ENCODE peak calls at places on chromosomes 12 and 14, in ten cellular contexts. K is H9, I is endothelial cell, Y is fibroblast of the aortic adventitia, V is gastrocnemius medialis, S is astrocyte of the spinal cord, P is AG09319, A is HepG2, E is retinal pigment epithelial cell, B is ovary. L is an unnamed sample.

GRCh38 chr14:77212933-77213656 is 31.5 kb downstream of the TMEM63C start:
- DNase-seq in V (no peak), E (peak; percentile 8), Y (peak; percentile 5), A (peak; percentile 13), I (peak; percentile 73), K (peak; percentile 86), P (no peak), B (no peak), S (peak; percentile 5), L (peak; percentile 37)

GRCh38 chr14:20435454-20436362 is at the start of gene KLHL33:
- DNase-seq in A (no peak), K (peak; percentile 38), B (no peak), I (no peak), S (no peak), V (peak; percentile 94), P (no peak), Y (no peak), E (no peak), L (peak; percentile 90)

GRCh38 chr12:91178139-91178561 is 4.5 kb downstream of the DCN start:
- DNase-seq in E (no peak), B (peak; percentile 50), V (no peak), S (peak; percentile 68), A (peak; percentile 6), P (peak; percentile 31), K (no peak), I (no peak), Y (peak; percentile 76), L (peak; percentile 13)

GRCh38 chr14:75980856-75981255 is 939 bp downstream of the TGFB3 start:
- DNase-seq in Y (peak; percentile 41), A (no peak), V (peak; percentile 47), P (no peak), E (no peak), K (no peak), S (no peak), B (peak; percentile 52), I (no peak), L (peak; percentile 44)

GRCh38 chr12:111597731-111598636 is 1.1 kb downstream of the ATXN2 start:
- DNase-seq in B (peak; percentile 75), A (no peak), Y (no peak), I (peak; percentile 66), V (peak; percentile 25), P (no peak), K (peak; percentile 55), E (no peak), S (peak; percentile 29), L (peak; percentile 69)

GRCh38 chr12:126663304-126664094 is 1598.3 kb downstream of the AACS start:
- DNase-seq in P (no peak), I (no peak), E (no peak), A (peak; percentile 1), V (no peak), K (peak; percentile 62), Y (peak; percentile 57), S (peak; percentile 43), B (no peak), L (no peak)

GRCh38 chr14:59507063-59507751 is 22.9 kb downstream of the JKAMP start:
- DNase-seq in Y (peak; percentile 49), I (peak; percentile 83), E (no peak), P (no peak), B (no peak), K (peak; percentile 88), S (peak; percentile 56), A (peak; percentile 62), V (peak; percentile 34), L (no peak)

GRCh38 chr12:103114296-103115055 is 157.0 kb downstream of the ASCL1 start:
- DNase-seq in E (no peak), B (no peak), V (no peak), P (no peak), A (no peak), I (no peak), K (no peak), Y (no peak), S (no peak), L (no peak)

GRCh38 chr12:48933664-48934311 is 8.5 kb upstream of the FKBP11 start:
- DNase-seq in K (no peak), A (no peak), V (no peak), Y (no peak), E (no peak), I (no peak), P (no peak), S (no peak), B (no peak), L (no peak)

GRCh38 chr12:48932878-48933277 is 7.6 kb upstream of the FKBP11 start:
- DNase-seq in P (no peak), I (no peak), Y (no peak), S (no peak), E (no peak), V (no peak), B (no peak), K (no peak), A (no peak), L (no peak)

GRCh38 chr12:48937170-48937569 is 11.9 kb upstream of the FKBP11 start:
- DNase-seq in K (peak; percentile 53), I (peak; percentile 12), E (no peak), A (no peak), B (no peak), Y (no peak), S (no peak), V (no peak), P (no peak), L (no peak)

GRCh38 chr12:48936379-48936979 is 11.2 kb upstream of the FKBP11 start:
- DNase-seq in S (peak; percentile 62), B (peak; percentile 82), Y (peak; percentile 82), K (peak; percentile 86), A (peak; percentile 43), E (no peak), I (peak; percentile 87), V (peak; percentile 48), P (no peak), L (peak; percentile 74)

GRCh38 chr12:48934312-48934706 is 9.0 kb upstream of the FKBP11 start:
- DNase-seq in Y (no peak), A (peak; percentile 23), S (no peak), P (no peak), V (no peak), E (no peak), I (no peak), B (no peak), K (no peak), L (no peak)
- TF ChIP-seq CTCF in Y (peak; percentile 29), A (peak; percentile 50), S (peak; percentile 44), P (peak; percentile 8), V (no peak), E (peak; percentile 43), I (no peak), B (no peak), K (peak; percentile 62), L (no peak)

GRCh38 chr12:132462778-132463177 is 27.2 kb upstream of the FBRSL1 start:
- DNase-seq in A (no peak), B (no peak), S (no peak), K (no peak), P (no peak), E (no peak), V (no peak), I (no peak), Y (no peak), L (no peak)

GRCh38 chr12:132459270-132459669 is 30.7 kb upstream of the FBRSL1 start:
- DNase-seq in I (no peak), A (no peak), V (no peak), S (no peak), K (no peak), Y (no peak), P (no peak), B (no peak), E (no peak), L (no peak)

GRCh38 chr12:132460571-132460970 is 29.4 kb upstream of the FBRSL1 start:
- DNase-seq in V (no peak), P (no peak), Y (no peak), S (no peak), B (no peak), A (peak; percentile 40), E (no peak), K (no peak), I (peak; percentile 43), L (no peak)

GRCh38 chr12:132458441-132459225 is 31.3 kb upstream of the FBRSL1 start:
- DNase-seq in S (no peak), Y (no peak), E (no peak), V (no peak), B (no peak), K (no peak), P (no peak), A (no peak), I (no peak), L (no peak)

GRCh38 chr12:132461526-132461925 is 28.4 kb upstream of the FBRSL1 start:
- DNase-seq in Y (no peak), P (no peak), V (no peak), S (no peak), E (no peak), I (no peak), B (no peak), K (no peak), A (no peak), L (no peak)
- TF ChIP-seq CTCF in Y (no peak), P (no peak), V (no peak), S (no peak), E (no peak), I (no peak), B (no peak), K (no peak), A (no peak), L (no peak)

DNA sequence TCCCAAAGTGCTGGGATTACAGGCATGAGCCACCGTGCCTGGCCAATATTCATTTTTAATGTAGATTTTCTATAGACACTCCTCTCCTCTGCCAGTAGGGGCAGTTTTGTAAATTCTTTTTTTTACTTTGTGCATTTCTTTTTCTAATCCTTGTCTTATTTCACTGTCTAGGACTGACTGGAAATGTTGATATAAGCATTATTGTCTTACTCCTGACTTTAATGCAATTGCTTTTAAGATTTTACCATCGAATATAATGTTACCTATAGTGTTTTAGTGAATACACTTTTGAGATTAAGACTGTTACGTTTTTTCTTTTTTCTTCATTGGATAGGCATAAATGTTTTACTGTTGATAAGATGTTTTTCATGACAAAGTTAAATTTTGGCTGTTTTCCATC is 35.4 kb upstream of the EMP1 start:
- DNase-seq in I (no peak), V (no peak), P (no peak), Y (no peak), B (no peak), S (no peak), A (no peak), K (no peak), E (no peak), L (no peak)
- TF ChIP-seq CTCF in I (peak; percentile 71), V (no peak), P (no peak), Y (peak; percentile 56), B (no peak), S (peak; percentile 49), A (no peak), K (peak; percentile 58), E (peak; percentile 48), L (peak; percentile 7)

DNA sequence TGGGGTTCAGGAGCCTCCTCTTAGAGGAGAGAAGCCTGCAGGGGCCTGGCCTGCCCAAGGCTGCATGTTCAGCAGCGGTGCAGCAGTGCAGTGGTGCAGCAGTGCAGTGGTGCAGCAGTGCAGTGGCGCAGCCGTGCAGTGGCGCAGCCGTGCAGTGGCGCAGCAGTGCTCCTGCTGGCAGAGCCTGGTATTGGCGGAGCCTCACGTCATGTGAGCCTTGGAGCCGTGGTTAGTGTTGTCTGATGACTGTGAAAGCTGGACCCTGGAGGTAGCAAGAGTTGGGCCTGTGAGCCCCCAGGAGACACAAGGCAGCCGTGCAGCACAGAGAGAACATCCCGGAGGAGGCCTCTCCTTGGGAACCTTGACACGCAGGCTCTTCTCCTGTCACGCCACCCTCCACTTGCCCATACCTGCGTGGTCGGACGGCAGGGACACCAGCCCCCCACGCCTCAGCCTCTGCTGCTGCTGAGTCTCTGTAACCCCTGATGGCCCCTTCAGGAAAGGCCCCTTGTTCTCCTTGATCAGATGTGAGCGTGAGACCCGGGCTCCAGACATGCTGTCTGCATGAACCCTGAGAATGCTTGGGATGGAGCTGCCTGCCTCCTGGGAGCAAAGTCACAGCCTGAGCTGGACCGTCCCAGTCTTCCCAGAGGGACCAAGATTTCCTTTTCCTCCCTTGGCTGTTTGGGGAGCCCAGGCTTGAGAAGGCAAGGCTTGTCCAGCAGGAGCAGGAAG is 193.7 kb downstream of the KIF26A start:
- DNase-seq in B (peak; percentile 12), P (no peak), K (no peak), I (no peak), Y (no peak), S (no peak), E (no peak), A (no peak), V (no peak), L (peak; percentile 40)
- TF ChIP-seq CTCF in B (no peak), P (no peak), K (peak; percentile 51), I (no peak), Y (no peak), S (no peak), E (peak; percentile 21), A (peak; percentile 54), V (no peak), L (no peak)